ENCODE peak calls at places on chromosomes 13 and 19, in four cellular contexts. R, Q, Y and S are unnamed samples.
A peak's percentile ranks its signal among the peaks of the same experiment; 100 is the strongest.

GRCh38 chr13:33179463-33179862 is 106.1 kb downstream of the STARD13 start:
- DNase-seq in R (no peak), Q (no peak), Y (no peak), S (no peak)

GRCh38 chr13:36475468-36475867 is 43.2 kb downstream of the CCNA1 start:
- DNase-seq in R (no peak), Q (no peak), Y (no peak), S (no peak)

GRCh38 chr13:91111476-91112190 is 235.9 kb upstream of the MIR17HG start:
- DNase-seq in R (no peak), Q (no peak), Y (no peak), S (no peak)

GRCh38 chr13:50080158-50080855 is 65.1 kb downstream of the KCNRG start:
- DNase-seq in R (no peak), Q (peak; percentile 36), Y (no peak), S (no peak)

GRCh38 chr13:24053505-24054251 is 106.8 kb upstream of the SPATA13 start:
- DNase-seq in R (no peak), Q (peak; percentile 79), Y (peak; percentile 57), S (peak; percentile 21)

GRCh38 chr13:99956473-99957349 is 14.9 kb downstream of the ZIC5 start:
- DNase-seq in R (no peak), Q (peak; percentile 78), Y (no peak), S (no peak)

GRCh38 chr13:52085416-52085815 is 43.5 kb downstream of the NEK5 start:
- DNase-seq in R (no peak), Q (peak; percentile 88), Y (no peak), S (no peak)

GRCh38 chr19:32067686-32068085 is 277.7 kb upstream of the ZNF507 start:
- DNase-seq in R (no peak), Q (no peak), Y (peak; percentile 22), S (no peak)

GRCh38 chr19:57068921-57069697 is 50.7 kb upstream of the USP29 start:
- DNase-seq in R (no peak), Q (no peak), Y (peak; percentile 44), S (no peak)

GRCh38 chr19:4088975-4089374 is 22.3 kb upstream of the ZBTB7A start:
- DNase-seq in R (no peak), Q (peak; percentile 72), Y (no peak), S (no peak)

GRCh38 chr19:55692681-55693081 is 17.7 kb downstream of the EPN1 start:
- DNase-seq in R (peak; percentile 42), Q (peak; percentile 83), Y (no peak), S (no peak)

GRCh38 chr19:33238750-33239149 is 13.1 kb upstream of the SLC7A10 start:
- DNase-seq in R (peak; percentile 16), Q (no peak), Y (no peak), S (no peak)

GRCh38 chr19:54209748-54210494 is 9.3 kb downstream of the RPS9 start:
- DNase-seq in R (peak; percentile 88), Q (peak; percentile 99), Y (no peak), S (peak; percentile 97)

GRCh38 chr13:46165485-46166220 is 16.3 kb downstream of the LCP1 start:
- DNase-seq in R (no peak), Q (no peak), Y (no peak), S (peak; percentile 71)

GRCh38 chr13:110583178-110583865 is 21.8 kb upstream of the RAB20 start:
- DNase-seq in R (no peak), Q (no peak), Y (no peak), S (no peak)

GRCh38 chr19:15173746-15174404 is 26.9 kb downstream of the NOTCH3 start:
- DNase-seq in R (no peak), Q (peak; percentile 66), Y (no peak), S (no peak)

GRCh38 chr13:104483631-104484030 is 1417.4 kb upstream of the SLC10A2 start:
- DNase-seq in R (peak; percentile 26), Q (no peak), Y (no peak), S (no peak)

GRCh38 chr19:41753159-41753558 is 2.2 kb upstream of the CEACAM6 start:
- DNase-seq in R (peak; percentile 82), Q (peak; percentile 89), Y (peak; percentile 28), S (no peak)

GRCh38 chr13:77896977-77897376 is 21.7 kb downstream of the EDNRB start:
- DNase-seq in R (no peak), Q (no peak), Y (no peak), S (no peak)

GRCh38 chr13:34734932-34735331 is 207.1 kb upstream of the NBEA start:
- DNase-seq in R (no peak), Q (no peak), Y (no peak), S (no peak)

GRCh38 chr19:14383898-14384669 is 2.8 kb downstream of the ADGRE5 start:
- DNase-seq in R (peak; percentile 66), Q (peak; percentile 97), Y (no peak), S (no peak)

GRCh38 chr19:28882818-28883217 is 330.1 kb downstream of the UQCRFS1 start:
- DNase-seq in R (no peak), Q (no peak), Y (peak; percentile 32), S (no peak)

GRCh38 chr13:32881792-32882175 is 134.4 kb upstream of the KL start:
- DNase-seq in R (no peak), Q (no peak), Y (no peak), S (no peak)

GRCh38 chr19:29662604-29663404 is 2.5 kb upstream of the PLEKHF1 start:
- DNase-seq in R (peak; percentile 65), Q (peak; percentile 97), Y (no peak), S (peak; percentile 63)

GRCh38 chr13:78820541-78820940 is 161.6 kb upstream of the OBI1 start:
- DNase-seq in R (no peak), Q (no peak), Y (no peak), S (no peak)

GRCh38 chr13:94706854-94707399 is 5.4 kb downstream of the SOX21 start:
- DNase-seq in R (no peak), Q (peak; percentile 49), Y (no peak), S (no peak)

GRCh38 chr19:11137542-11138384 is 17.8 kb downstream of the SPC24 start:
- DNase-seq in R (peak; percentile 76), Q (peak; percentile 96), Y (no peak), S (no peak)

GRCh38 chr13:67152123-67152522 is 78.0 kb downstream of the PCDH9 start:
- DNase-seq in R (no peak), Q (no peak), Y (no peak), S (no peak)

GRCh38 chr13:29479716-29480492 is 115.6 kb downstream of the SLC7A1 start:
- DNase-seq in R (no peak), Q (no peak), Y (no peak), S (no peak)

GRCh38 chr19:21569497-21569870 is 64.1 kb downstream of the ZNF429 start:
- DNase-seq in R (no peak), Q (no peak), Y (no peak), S (no peak)

DNA sequence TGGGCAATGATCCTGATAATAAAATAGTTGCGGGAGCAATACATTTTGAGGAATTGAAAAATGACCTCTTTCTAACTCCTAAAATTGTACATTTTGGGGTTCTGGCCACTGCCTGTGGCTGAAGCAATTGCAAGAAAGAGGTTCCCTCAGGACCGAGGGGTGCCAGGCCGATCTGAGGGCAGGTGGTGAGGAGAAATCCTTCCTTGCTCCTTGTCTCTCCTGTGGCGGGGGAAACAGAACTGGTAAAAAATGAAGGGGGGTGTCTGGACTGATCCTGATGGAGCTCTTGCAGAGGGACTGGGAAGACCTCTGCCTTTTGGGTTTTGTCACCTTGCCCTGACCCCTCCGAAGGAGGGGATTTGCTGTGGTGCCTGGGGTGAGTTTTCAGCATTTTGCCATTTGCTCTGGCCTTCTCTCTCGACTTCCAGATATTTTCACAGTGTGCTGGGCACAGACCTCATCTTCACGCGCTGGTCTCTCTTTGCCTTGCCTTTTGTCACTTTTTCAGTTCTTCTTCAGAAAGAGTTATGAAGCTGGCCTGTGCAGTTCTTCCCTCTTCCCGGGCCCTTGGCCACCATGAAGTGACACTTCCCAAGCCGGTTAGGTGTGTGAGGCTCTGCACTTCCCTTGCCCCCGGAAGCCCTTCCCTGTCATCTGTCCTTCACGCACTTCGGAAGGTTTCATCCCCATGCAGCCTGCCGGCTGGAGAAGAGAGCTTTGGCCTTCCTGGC is 22.2 kb downstream of the NFIX start:
- DNase-seq in R (peak; percentile 2), Q (peak; percentile 73), Y (no peak), S (no peak)
- H3K4me3 ChIP-seq in R (no peak overlapping the region), Q (peak overlapping the region; percentile 64), Y (no peak overlapping the region), S (no peak overlapping the region)

DNA sequence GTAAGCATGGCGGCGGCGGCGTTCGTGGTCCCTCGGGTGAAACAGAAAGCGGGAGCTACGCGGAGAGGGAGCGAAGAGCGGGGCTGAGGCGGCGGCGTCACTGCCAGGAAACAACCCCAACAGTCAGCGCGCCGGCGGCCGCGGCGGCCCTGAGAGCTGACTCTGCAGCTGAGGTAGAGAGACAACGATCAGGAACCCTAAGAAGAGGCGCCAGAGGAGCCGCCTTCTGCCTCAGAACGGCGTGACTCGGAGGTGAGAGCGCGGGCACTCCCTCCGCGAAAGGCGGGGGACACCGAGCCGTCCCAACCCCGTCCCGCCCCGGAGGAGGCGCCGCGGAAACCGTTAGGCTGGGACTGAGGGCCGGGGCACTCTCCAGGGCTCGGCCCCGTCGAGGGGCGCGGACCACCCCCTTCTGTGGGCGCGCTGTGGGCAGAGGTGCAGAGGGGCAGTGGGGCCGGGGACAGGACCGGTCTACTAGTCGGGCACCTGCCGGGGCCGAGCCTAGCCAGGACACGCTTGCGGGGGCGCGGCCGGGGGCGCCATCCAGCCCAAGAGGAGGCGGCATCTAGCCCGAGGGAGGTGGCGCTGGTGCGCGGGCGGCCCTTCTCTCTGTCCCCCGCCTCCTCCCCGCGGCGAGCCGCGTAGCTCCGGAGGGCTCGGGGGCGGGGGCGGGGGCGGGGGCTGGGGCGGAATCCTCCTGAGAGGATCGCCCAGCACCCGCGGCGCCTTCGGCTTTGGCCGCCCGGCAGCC is 389 bp downstream of the FNDC3A start:
- DNase-seq in R (peak; percentile 91), Q (peak; percentile 93), Y (no peak), S (no peak)
- H3K4me3 ChIP-seq in R (peak overlapping the region; percentile 58), Q (peak overlapping the region; percentile 90), Y (peak overlapping the region; percentile 46), S (peak overlapping the region; percentile 72)

GRCh38 chr19:17967258-17968051 is 548 bp downstream of the KCNN1 start:
- DNase-seq in R (no peak), Q (peak; percentile 88), Y (no peak), S (no peak)
- H3K4me3 ChIP-seq in R (no peak overlapping the region), Q (no peak overlapping the region), Y (peak overlapping the region; percentile 76), S (no peak overlapping the region)

DNA sequence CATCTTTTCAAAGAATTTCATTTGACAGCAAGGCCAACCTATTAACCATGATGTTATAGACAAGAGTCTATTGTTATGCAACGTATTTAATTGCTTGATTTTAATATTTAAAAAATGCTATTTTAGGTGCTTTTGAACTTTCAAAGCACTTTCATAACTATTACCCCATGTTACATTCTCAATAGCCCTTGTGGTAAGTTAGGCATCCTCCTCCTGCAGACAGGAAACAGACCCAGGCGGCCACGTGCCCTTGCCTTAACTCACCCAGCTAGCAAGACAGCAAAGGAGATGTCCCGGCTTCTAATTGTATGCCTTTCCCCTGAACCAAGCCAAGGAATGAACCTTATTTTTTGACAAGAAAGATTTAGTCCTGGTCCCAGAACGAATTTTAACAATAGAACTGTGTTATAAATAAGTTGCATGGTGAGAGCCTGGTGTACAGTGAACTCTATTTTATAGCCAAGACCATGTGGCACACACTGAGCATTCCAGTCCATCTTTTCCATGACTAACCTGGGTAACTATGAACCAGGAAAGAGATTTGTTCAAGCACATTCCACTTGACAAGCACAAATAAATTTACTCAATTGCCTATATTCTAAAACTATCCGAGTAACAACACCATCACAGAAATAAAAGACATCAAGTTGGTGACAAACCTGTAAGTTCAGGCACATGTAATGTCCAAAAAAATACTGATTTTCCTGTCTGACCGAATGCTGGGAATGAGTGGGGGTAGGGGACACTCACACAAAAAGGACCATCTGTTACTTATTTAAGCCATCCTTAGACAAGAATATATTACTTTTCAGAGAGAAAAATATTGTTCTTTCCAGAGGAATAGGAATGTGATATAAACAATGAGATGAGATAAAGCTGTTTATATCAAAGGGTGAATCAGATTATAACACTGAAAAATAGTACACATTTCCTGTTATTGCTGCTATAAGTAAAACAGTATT is 163.0 kb downstream of the EFNB2 start:
- DNase-seq in R (no peak), Q (no peak), Y (no peak), S (no peak)
- H3K4me3 ChIP-seq in R (no peak overlapping the region), Q (no peak overlapping the region), Y (no peak overlapping the region), S (no peak overlapping the region)